ENCODE peak calls at places on chromosomes 11 and 22, in nine cellular contexts. Y is astrocyte of the spinal cord; D is H1; C is CD14-positive monocyte; J is fibroblast of mammary gland; O is H9; R is stimulated activated CD8-positive, alpha-beta memory T cell treated with anti-CD3 and anti-CD28 coated beads, Interleukin-15, amount 100 ng/mL, for 24 hours; S is brain microvascular endothelial cell; Q is thyroid gland. L is an unnamed sample.

GRCh38 chr11:111659201-111659600 is 57.0 kb downstream of the SIK2 start:
- DNase-seq in Q (no peak), Y (no peak), J (no peak), D (no peak), R (no peak), C (no peak), O (no peak), S (no peak), L (no peak)

GRCh38 chr11:72864692-72865655 is 50.8 kb downstream of the ATG16L2 start:
- DNase-seq in D (no peak), C (no peak), J (peak), R (no peak), Y (peak), S (peak), Q (no peak), O (no peak), L (no peak)

GRCh38 chr11:128608732-128609131 is 21.4 kb upstream of the ETS1 start:
- DNase-seq in O (no peak), S (no peak), C (no peak), Q (no peak), J (no peak), D (no peak), R (no peak), Y (no peak), L (no peak)

GRCh38 chr11:45929486-45930030 is 7.1 kb downstream of the LARGE2 start:
- DNase-seq in D (no peak), R (no peak), O (no peak), Q (no peak), Y (no peak), J (no peak), C (peak), S (no peak), L (no peak)

GRCh38 chr11:1920909-1921575 is 1.5 kb downstream of the TNNT3 start:
- DNase-seq in S (no peak), D (no peak), Q (no peak), C (no peak), Y (no peak), O (no peak), J (no peak), R (no peak), L (no peak)

GRCh38 chr11:110148775-110149744 is 55.9 kb downstream of the ZC3H12C start:
- DNase-seq in Y (peak), J (peak), O (no peak), Q (no peak), C (no peak), S (peak), R (no peak), D (no peak), L (peak)

GRCh38 chr11:3617990-3618389 is 23.8 kb downstream of the ART5 start:
- DNase-seq in O (no peak), J (no peak), C (no peak), D (no peak), Q (no peak), S (no peak), Y (no peak), R (no peak), L (no peak)

GRCh38 chr22:35995772-35996171 is 32.9 kb downstream of the RBFOX2 start:
- DNase-seq in Y (peak), C (no peak), D (no peak), O (no peak), S (peak), R (no peak), Q (peak), J (peak), L (peak)

GRCh38 chr11:24344222-24344621 is 152.6 kb upstream of the LUZP2 start:
- DNase-seq in R (no peak), D (no peak), O (no peak), Y (no peak), Q (no peak), C (no peak), J (no peak), S (no peak), L (no peak)

GRCh38 chr11:134532176-134532920 is 120.3 kb upstream of the B3GAT1 start:
- DNase-seq in Y (no peak), J (no peak), Q (no peak), R (no peak), O (peak), C (no peak), D (peak), S (no peak), L (no peak)

GRCh38 chr22:47056361-47056760 is 293.9 kb downstream of the TBC1D22A start:
- DNase-seq in Y (no peak), S (no peak), D (no peak), R (no peak), O (no peak), C (no peak), Q (no peak), J (no peak), L (no peak)

GRCh38 chr22:45548991-45549736 is 46.5 kb downstream of the FBLN1 start:
- DNase-seq in C (no peak), O (no peak), D (no peak), J (peak), S (peak), Q (no peak), Y (peak), R (no peak), L (peak)

GRCh38 chr11:85953491-85954143 is 98.4 kb downstream of the CCDC83 start:
- DNase-seq in C (no peak), D (no peak), Q (no peak), J (peak), R (no peak), Y (no peak), S (peak), O (no peak), L (no peak)

GRCh38 chr11:8283510-8284272 is 20.0 kb upstream of the LMO1 start:
- DNase-seq in C (no peak), S (no peak), Q (peak), D (peak), O (peak), Y (no peak), J (no peak), R (no peak), L (no peak)

GRCh38 chr11:111723595-111723994 is 42.6 kb downstream of the PPP2R1B start:
- DNase-seq in Q (no peak), S (no peak), O (peak), J (no peak), R (no peak), D (no peak), C (no peak), Y (no peak), L (no peak)

GRCh38 chr11:46590740-46591606 is 2.9 kb downstream of the AMBRA1 start:
- DNase-seq in J (no peak), D (no peak), O (no peak), R (no peak), C (no peak), Q (no peak), S (no peak), Y (no peak), L (no peak)

GRCh38 chr22:48595511-48595905 is 1232.2 kb downstream of the BRD1 start:
- DNase-seq in R (no peak), S (no peak), J (no peak), Y (no peak), O (no peak), C (no peak), Q (no peak), D (no peak), L (no peak)

GRCh38 chr11:69298778-69299461 is 5.0 kb downstream of the MYEOV start:
- DNase-seq in D (no peak), Y (peak), Q (no peak), R (no peak), O (no peak), C (no peak), J (peak), S (no peak), L (no peak)

GRCh38 chr11:134510171-134510570 is 98.1 kb upstream of the B3GAT1 start:
- DNase-seq in S (no peak), C (peak), Q (no peak), Y (no peak), D (no peak), J (no peak), R (no peak), O (no peak), L (no peak)

GRCh38 chr11:48034926-48035876 is 54.8 kb downstream of the PTPRJ start:
- DNase-seq in Y (no peak), D (no peak), O (no peak), Q (no peak), R (no peak), J (peak), C (peak), S (no peak), L (no peak)

GRCh38 chr11:3747704-3748103 is 49.6 kb downstream of the NUP98 start:
- DNase-seq in Y (peak), C (no peak), R (no peak), S (peak), O (no peak), Q (no peak), J (peak), D (no peak), L (no peak)

GRCh38 chr11:32396991-32397390 is 38.3 kb downstream of the WT1 start:
- DNase-seq in R (no peak), S (peak), Q (no peak), J (no peak), D (no peak), Y (peak), O (no peak), C (no peak), L (no peak)

GRCh38 chr11:27291954-27292641 is 70.9 kb downstream of the CCDC34 start:
- DNase-seq in C (no peak), D (no peak), Q (no peak), J (peak), S (no peak), R (no peak), Y (no peak), O (no peak), L (no peak)

GRCh38 chr11:11969380-11970215 is 38.8 kb downstream of the DKK3 start:
- DNase-seq in J (no peak), Q (no peak), D (no peak), C (no peak), O (peak), R (no peak), S (no peak), Y (no peak), L (no peak)

GRCh38 chr11:665707-666281 is 28.7 kb downstream of the DRD4 start:
- DNase-seq in J (peak), Q (no peak), Y (peak), C (no peak), O (no peak), S (no peak), R (no peak), D (no peak), L (no peak)

GRCh38 chr22:45478108-45478771 is 24.4 kb upstream of the FBLN1 start:
- DNase-seq in S (peak), O (no peak), Q (no peak), Y (peak), J (peak), R (no peak), D (no peak), C (no peak), L (peak)

GRCh38 chr22:20154602-20155183 is 3.8 kb upstream of the CCDC188 start:
- DNase-seq in Q (no peak), S (no peak), O (no peak), D (no peak), J (no peak), R (no peak), C (no peak), Y (no peak), L (no peak)

L was measured in AG09319.